ENCODE peak calls at places on chromosomes 11 and 22, in eight cellular contexts. S, F, X, K, B, M, G and T are unnamed samples.

GRCh38 chr11:59172345-59173079 is 580 bp downstream of the DTX4 start:
- DNase-seq in S (no peak), F (no peak), X (no peak), K (peak; percentile 25), B (no peak), M (no peak), G (peak; percentile 22), T (no peak)

GRCh38 chr11:62141111-62142042 is 17.6 kb downstream of the INCENP start:
- DNase-seq in S (no peak), F (no peak), X (no peak), K (no peak), B (no peak), M (no peak), G (no peak), T (no peak)

GRCh38 chr22:35352214-35353111 is 28.4 kb upstream of the HMOX1 start:
- DNase-seq in S (peak; percentile 53), F (peak; percentile 4), X (no peak), K (no peak), B (no peak), M (no peak), G (peak; percentile 53), T (no peak)

GRCh38 chr22:45284705-45285305 is at the start of gene UPK3A:
- DNase-seq in S (no peak), F (peak; percentile 77), X (peak; percentile 60), K (no peak), B (peak; percentile 28), M (no peak), G (peak; percentile 81), T (peak; percentile 35)

GRCh38 chr11:2178906-2179494 is 7.4 kb upstream of the TH start:
- DNase-seq in S (no peak), F (no peak), X (no peak), K (peak; percentile 40), B (no peak), M (peak; percentile 79), G (peak; percentile 49), T (no peak)

GRCh38 chr22:42933783-42934144 is 76.7 kb upstream of the ARFGAP3 start:
- DNase-seq in S (no peak), F (peak; percentile 19), X (no peak), K (peak; percentile 80), B (no peak), M (peak; percentile 97), G (peak; percentile 45), T (no peak)

GRCh38 chr22:50320671-50321325 is 6.0 kb downstream of the DENND6B start:
- DNase-seq in S (no peak), F (no peak), X (no peak), K (no peak), B (no peak), M (no peak), G (no peak), T (no peak)

GRCh38 chr11:62433553-62434301 is 14.9 kb downstream of the SCGB1A1 start:
- DNase-seq in S (no peak), F (no peak), X (no peak), K (no peak), B (no peak), M (no peak), G (no peak), T (no peak)

GRCh38 chr11:67577951-67578350 is 5.7 kb upstream of the GSTP1 start:
- DNase-seq in S (no peak), F (no peak), X (no peak), K (no peak), B (no peak), M (no peak), G (no peak), T (no peak)

GRCh38 chr11:115921986-115922385 is 417.8 kb upstream of the CADM1 start:
- DNase-seq in S (no peak), F (no peak), X (no peak), K (no peak), B (no peak), M (no peak), G (no peak), T (no peak)

GRCh38 chr11:8650401-8650990 is 32.0 kb downstream of the TRIM66 start:
- DNase-seq in S (no peak), F (no peak), X (no peak), K (no peak), B (no peak), M (no peak), G (no peak), T (no peak)

GRCh38 chr22:38963872-38964271 is 6.5 kb downstream of the APOBEC3A start:
- DNase-seq in S (no peak), F (no peak), X (no peak), K (no peak), B (no peak), M (no peak), G (peak; percentile 62), T (no peak)

GRCh38 chr11:64918056-64918455 is 1.0 kb upstream of the ATG2A start:
- DNase-seq in S (no peak), F (peak; percentile 34), X (no peak), K (peak; percentile 45), B (no peak), M (peak; percentile 47), G (no peak), T (no peak)

GRCh38 chr22:37803636-37804371 is 3.9 kb upstream of the GCAT start:
- DNase-seq in S (no peak), F (no peak), X (no peak), K (no peak), B (no peak), M (no peak), G (no peak), T (no peak)

GRCh38 chr22:39176067-39176621 is 23.7 kb upstream of the CBX7 start:
- DNase-seq in S (no peak), F (peak; percentile 90), X (no peak), K (peak; percentile 93), B (no peak), M (peak; percentile 52), G (peak; percentile 82), T (no peak)

GRCh38 chr11:83069441-83070043 is 2.2 kb downstream of the RAB30 start:
- DNase-seq in S (no peak), F (no peak), X (no peak), K (peak; percentile 10), B (peak; percentile 47), M (no peak), G (no peak), T (no peak)

GRCh38 chr11:65652511-65653228 is 10.0 kb downstream of the RELA start:
- DNase-seq in S (peak; percentile 87), F (peak; percentile 94), X (peak; percentile 94), K (peak; percentile 100), B (peak; percentile 90), M (peak; percentile 84), G (peak; percentile 94), T (peak; percentile 95)

GRCh38 chr22:30206964-30207363 is 39.6 kb downstream of the LIF start:
- DNase-seq in S (no peak), F (peak; percentile 80), X (no peak), K (peak; percentile 92), B (peak; percentile 5), M (peak; percentile 99), G (peak; percentile 61), T (no peak)

GRCh38 chr11:7671347-7671746 is 2.0 kb downstream of the CYB5R2 start:
- DNase-seq in S (no peak), F (peak; percentile 20), X (no peak), K (no peak), B (no peak), M (no peak), G (peak; percentile 39), T (no peak)

GRCh38 chr11:118610773-118611432 is 3.5 kb downstream of the PHLDB1 start:
- DNase-seq in S (peak; percentile 33), F (peak; percentile 83), X (peak; percentile 83), K (no peak), B (no peak), M (no peak), G (peak; percentile 87), T (peak; percentile 56)

GRCh38 chr22:24968066-24968561 is 15.6 kb downstream of the KIAA1671 start:
- DNase-seq in S (no peak), F (peak; percentile 90), X (no peak), K (no peak), B (no peak), M (peak; percentile 34), G (peak; percentile 70), T (no peak)

GRCh38 chr11:19728436-19728835 is 15.8 kb downstream of the NAV2 start:
- DNase-seq in S (no peak), F (no peak), X (no peak), K (no peak), B (no peak), M (peak; percentile 38), G (no peak), T (no peak)

GRCh38 chr11:96054870-96055705 is 131.2 kb upstream of the MTMR2 start:
- DNase-seq in S (no peak), F (peak; percentile 76), X (peak; percentile 15), K (no peak), B (peak; percentile 33), M (peak; percentile 41), G (no peak), T (no peak)

GRCh38 chr11:68839953-68840641 is 1.6 kb downstream of the CPT1A start:
- DNase-seq in S (no peak), F (peak; percentile 65), X (peak; percentile 6), K (peak; percentile 59), B (peak; percentile 25), M (no peak), G (no peak), T (no peak)

GRCh38 chr22:48702573-48703264 is 1125.0 kb downstream of the BRD1 start:
- DNase-seq in S (peak; percentile 69), F (no peak), X (no peak), K (no peak), B (no peak), M (no peak), G (peak; percentile 74), T (no peak)

GRCh38 chr11:27401760-27402316 is 38.8 kb upstream of the CCDC34 start:
- DNase-seq in S (no peak), F (no peak), X (no peak), K (no peak), B (peak; percentile 47), M (no peak), G (peak; percentile 29), T (no peak)

GRCh38 chr11:5367461-5368074 is 16.0 kb upstream of the OR51M1 start:
- DNase-seq in S (no peak), F (no peak), X (no peak), K (no peak), B (no peak), M (peak; percentile 90), G (no peak), T (no peak)

GRCh38 chr11:30333405-30333804 is 10.5 kb downstream of the ARL14EP start:
- DNase-seq in S (no peak), F (peak; percentile 62), X (no peak), K (no peak), B (no peak), M (no peak), G (no peak), T (no peak)